ENCODE peak calls at places on chromosomes 1 and 21, in seven cellular contexts. N, O, R, A, P, F and X are unnamed samples.

GRCh38 chr1:98661544-98662353 is at the start of gene SNX7:
- DNase-seq in N (peak), O (peak), R (no peak), A (peak), P (peak), F (peak), X (peak)

GRCh38 chr1:38512789-38513188 is 346.8 kb downstream of the RRAGC start:
- DNase-seq in N (peak), O (no peak), R (no peak), A (no peak), P (no peak), F (no peak), X (no peak)

GRCh38 chr1:57949168-57949567 is 525.3 kb upstream of the DAB1 start:
- DNase-seq in N (no peak), O (no peak), R (no peak), A (no peak), P (no peak), F (no peak), X (no peak)

GRCh38 chr21:42031241-42031640 is 21.1 kb upstream of the ZBTB21 start:
- DNase-seq in N (no peak), O (no peak), R (no peak), A (no peak), P (no peak), F (no peak), X (no peak)

GRCh38 chr21:45381865-45382697 is 22.9 kb upstream of the COL18A1 start:
- DNase-seq in N (no peak), O (no peak), R (no peak), A (no peak), P (no peak), F (no peak), X (no peak)

GRCh38 chr1:51686450-51686849 is 69.6 kb downstream of the OSBPL9 start:
- DNase-seq in N (no peak), O (no peak), R (no peak), A (no peak), P (no peak), F (peak), X (no peak)

GRCh38 chr1:65955071-65955470 is 162.4 kb downstream of the PDE4B start:
- DNase-seq in N (no peak), O (peak), R (no peak), A (no peak), P (no peak), F (no peak), X (no peak)

GRCh38 chr1:173469656-173470055 is 7.5 kb upstream of the PRDX6 start:
- DNase-seq in N (no peak), O (no peak), R (no peak), A (no peak), P (no peak), F (no peak), X (no peak)

GRCh38 chr1:2526824-2527552 is 592 bp upstream of the PANK4 start:
- DNase-seq in N (peak), O (no peak), R (no peak), A (no peak), P (no peak), F (peak), X (no peak)

GRCh38 chr1:117122297-117123025 is 912 bp upstream of the TRIM45 start:
- DNase-seq in N (no peak), O (no peak), R (no peak), A (no peak), P (no peak), F (no peak), X (no peak)

GRCh38 chr1:22922640-22923039 is 50.0 kb downstream of the LACTBL1 start:
- DNase-seq in N (no peak), O (no peak), R (no peak), A (no peak), P (no peak), F (no peak), X (no peak)

GRCh38 chr1:205396972-205397616 is 24.8 kb downstream of the LEMD1 start:
- DNase-seq in N (peak), O (peak), R (no peak), A (peak), P (no peak), F (peak), X (no peak)

GRCh38 chr1:17870679-17871078 is 115.5 kb downstream of the ACTL8 start:
- DNase-seq in N (no peak), O (no peak), R (no peak), A (no peak), P (no peak), F (no peak), X (no peak)

GRCh38 chr1:117734403-117734802 is 128.6 kb downstream of the TENT5C start:
- DNase-seq in N (no peak), O (no peak), R (no peak), A (no peak), P (no peak), F (no peak), X (no peak)

GRCh38 chr1:221263831-221264767 is 384.9 kb downstream of the HLX start:
- DNase-seq in N (peak), O (peak), R (peak), A (peak), P (no peak), F (peak), X (peak)

GRCh38 chr1:7290971-7291970 is 479.8 kb upstream of the VAMP3 start:
- DNase-seq in N (no peak), O (no peak), R (no peak), A (no peak), P (no peak), F (no peak), X (no peak)

GRCh38 chr1:30882678-30883388 is 25.7 kb downstream of the SDC3 start:
- DNase-seq in N (no peak), O (no peak), R (no peak), A (no peak), P (no peak), F (no peak), X (no peak)

GRCh38 chr1:160211010-160211790 is 6.0 kb downstream of the PEA15 start:
- DNase-seq in N (no peak), O (no peak), R (no peak), A (no peak), P (no peak), F (no peak), X (no peak)

GRCh38 chr1:233394860-233395717 is 67.6 kb downstream of the MAP3K21 start:
- DNase-seq in N (peak), O (peak), R (peak), A (peak), P (no peak), F (peak), X (peak)

DNA sequence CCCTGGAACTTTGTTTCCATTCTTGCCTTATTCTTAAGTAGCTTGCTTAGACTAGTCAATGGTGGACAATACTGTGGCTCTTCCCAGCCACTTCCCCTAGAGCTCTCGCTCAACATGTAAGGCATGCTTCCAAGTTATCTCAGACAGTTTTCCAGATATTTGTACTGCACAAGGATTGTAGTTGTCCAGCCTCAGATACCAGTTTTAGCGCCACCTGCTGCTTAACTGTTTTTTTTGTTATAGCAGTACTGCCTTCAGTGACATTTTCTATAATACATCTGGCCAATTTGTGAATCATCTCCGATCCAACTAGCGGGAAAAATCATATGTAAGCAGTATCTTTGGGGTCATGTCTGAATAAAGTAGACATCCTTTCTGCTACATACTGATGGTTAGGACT is 346.7 kb upstream of the ADGRL4 start:
- DNase-seq in N (peak), O (peak), R (peak), A (peak), P (no peak), F (peak), X (no peak)
- TF ChIP-seq CTCF in N (peak), O (peak), R (peak), A (peak), P (no peak), F (peak), X (peak)

GRCh38 chr1:169882039-169882511 is 11.6 kb downstream of the SCYL3 start:
- DNase-seq in N (no peak), O (no peak), R (no peak), A (no peak), P (no peak), F (no peak), X (no peak)

GRCh38 chr1:169885207-169885606 is 8.5 kb downstream of the SCYL3 start:
- DNase-seq in N (no peak), O (no peak), R (no peak), A (no peak), P (no peak), F (peak), X (no peak)

GRCh38 chr1:169886422-169886821 is 7.3 kb downstream of the SCYL3 start:
- DNase-seq in N (no peak), O (no peak), R (no peak), A (no peak), P (no peak), F (no peak), X (no peak)

GRCh38 chr1:169886931-169887330 is 6.8 kb downstream of the SCYL3 start:
- DNase-seq in N (no peak), O (no peak), R (no peak), A (no peak), P (no peak), F (no peak), X (no peak)

DNA sequence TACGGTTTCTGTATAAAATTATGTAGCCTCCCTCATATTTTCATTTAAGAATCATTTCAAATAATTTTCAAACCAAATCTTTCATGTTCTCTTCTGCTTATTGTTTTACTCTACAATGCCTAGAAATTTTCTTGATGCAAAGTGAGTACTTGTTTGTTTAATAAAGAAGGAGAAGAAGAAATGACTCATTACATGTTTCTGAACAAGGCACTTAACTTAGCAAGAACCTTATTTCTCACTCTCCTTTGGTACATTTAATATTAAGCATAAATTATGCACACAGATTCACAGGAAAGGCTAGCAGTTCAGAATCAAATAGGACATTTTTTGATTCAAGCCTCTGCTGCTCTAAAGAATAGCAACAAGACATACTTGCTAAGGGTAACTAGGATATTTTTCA is 9.1 kb downstream of the SCYL3 start:
- DNase-seq in N (no peak), O (no peak), R (no peak), A (no peak), P (no peak), F (peak), X (no peak)
- TF ChIP-seq CTCF in N (no peak), O (no peak), R (no peak), A (no peak), P (no peak), F (no peak), X (no peak)

DNA sequence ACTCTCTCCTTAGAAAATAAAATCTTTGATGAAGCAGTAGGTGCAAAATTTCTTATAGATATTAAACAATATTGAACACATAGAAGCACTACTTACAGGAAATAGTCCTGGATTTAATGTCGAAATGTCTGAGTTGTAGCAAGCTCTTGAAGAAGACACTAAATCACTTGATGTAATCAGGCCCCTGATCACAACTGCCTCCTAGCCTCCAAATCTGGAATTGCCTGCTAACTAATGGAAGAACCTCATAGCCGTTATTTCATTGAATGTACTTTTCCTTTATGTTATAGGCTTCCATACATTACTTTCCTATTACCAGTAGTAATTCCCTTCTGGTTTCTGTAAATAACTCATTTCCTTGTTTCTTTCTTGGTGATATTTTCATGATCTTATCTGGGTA is 675.7 kb upstream of the CHRM3 start:
- DNase-seq in N (no peak), O (no peak), R (no peak), A (no peak), P (no peak), F (no peak), X (no peak)
- TF ChIP-seq CTCF in N (no peak), O (no peak), R (no peak), A (no peak), P (no peak), F (peak), X (no peak)

GRCh38 chr1:171467626-171468025 is 17.7 kb upstream of the PRRC2C start:
- DNase-seq in N (no peak), O (no peak), R (no peak), A (no peak), P (no peak), F (no peak), X (no peak)
- TF ChIP-seq CTCF in N (no peak), O (no peak), R (no peak), A (no peak), P (no peak), F (no peak), X (no peak)

DNA sequence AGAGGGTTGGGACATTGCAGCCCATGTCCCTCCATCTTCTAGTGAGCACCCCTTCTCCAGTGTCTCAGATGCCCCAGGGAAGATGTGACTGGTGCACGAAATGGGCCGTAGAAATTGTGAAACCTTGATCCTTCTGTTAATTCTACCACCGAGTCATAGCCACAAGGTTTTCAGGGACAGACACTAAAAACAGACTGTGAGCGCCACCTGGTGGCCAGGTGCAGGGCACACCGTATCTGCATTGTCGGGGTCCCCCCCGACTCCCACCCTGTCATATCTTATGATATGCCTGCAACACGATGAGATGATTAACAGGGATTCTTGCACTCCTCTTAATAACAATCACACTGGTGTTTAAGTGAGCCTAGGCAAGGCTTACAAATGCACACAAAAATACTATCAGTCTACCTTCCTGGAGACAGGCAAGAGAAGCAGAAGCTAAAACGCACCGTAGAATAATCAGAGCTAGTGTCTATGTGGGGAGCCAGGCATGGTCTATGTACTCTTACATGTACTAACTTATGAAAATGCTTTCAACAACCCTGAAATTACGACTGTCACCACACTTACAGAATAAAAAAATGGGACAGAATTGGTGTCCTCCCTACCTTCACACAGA is 57.8 kb downstream of the FHAD1 start:
- DNase-seq in N (peak), O (peak), R (no peak), A (peak), P (no peak), F (peak), X (no peak)
- TF ChIP-seq CTCF in N (peak), O (peak), R (peak), A (peak), P (peak), F (peak), X (peak)

DNA sequence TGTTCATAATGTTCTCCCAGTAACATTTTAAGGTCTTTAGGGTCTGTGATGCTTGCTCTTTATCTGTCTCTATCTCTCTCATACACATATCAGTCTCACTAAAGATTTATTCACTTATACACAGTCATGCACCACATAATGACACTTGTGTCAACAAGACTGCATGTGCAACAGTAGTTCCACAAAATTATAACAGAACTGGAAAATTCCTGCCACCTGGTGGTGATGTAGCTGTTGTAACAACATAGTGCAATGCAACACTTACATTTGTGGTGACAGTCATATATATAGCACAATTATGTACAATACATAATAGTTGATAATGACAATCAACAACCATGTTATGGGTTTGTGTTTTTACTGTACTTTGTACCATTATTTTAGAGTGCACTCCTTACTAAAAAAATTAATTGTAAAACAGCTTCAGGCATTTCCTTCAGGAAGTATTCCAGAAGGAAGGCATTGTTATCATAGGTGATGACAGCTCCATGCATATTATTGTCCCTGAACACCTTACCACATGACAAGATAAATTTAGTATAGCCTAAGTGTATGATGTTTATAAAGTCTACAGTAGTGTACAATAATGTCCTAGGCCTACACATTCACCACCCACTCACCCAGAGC is 8.1 kb downstream of the TDRD5 start:
- DNase-seq in N (peak), O (peak), R (no peak), A (no peak), P (no peak), F (peak), X (no peak)
- TF ChIP-seq CTCF in N (peak), O (peak), R (peak), A (peak), P (no peak), F (peak), X (peak)

DNA sequence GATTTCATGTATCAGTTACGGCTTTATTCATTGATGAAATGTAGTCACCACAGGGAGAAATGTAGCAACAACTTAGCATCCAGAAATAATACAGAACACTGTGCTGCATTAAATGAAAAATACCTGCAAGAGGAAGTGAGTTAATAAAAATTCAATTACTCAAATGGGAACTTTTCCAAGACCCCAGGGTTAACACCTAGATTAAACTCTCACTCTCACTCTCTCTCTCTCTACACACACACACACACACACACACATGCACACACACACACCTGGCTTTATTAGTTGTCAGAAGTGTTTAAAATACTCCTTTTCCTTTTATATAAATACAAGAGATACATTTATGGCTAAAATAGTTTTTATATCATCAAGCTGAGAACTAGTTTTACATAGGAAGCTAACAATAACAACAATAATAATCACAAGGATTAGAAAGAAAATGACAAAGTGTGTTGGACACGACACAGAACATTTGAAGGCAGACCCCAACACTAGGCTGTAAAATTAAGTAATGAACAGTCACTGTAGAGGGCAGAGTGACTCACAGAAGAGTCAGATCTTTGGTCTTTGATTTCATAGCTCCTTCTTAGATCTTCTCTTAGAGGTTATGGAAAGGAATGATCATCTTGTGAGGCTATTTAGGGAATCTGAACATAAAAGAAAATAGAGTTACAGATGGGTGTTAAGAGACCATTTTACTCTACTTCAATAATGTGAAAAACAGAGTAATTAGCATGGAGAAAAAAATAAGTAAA is 1266.0 kb upstream of the ADGRL2 start:
- DNase-seq in N (no peak), O (peak), R (no peak), A (no peak), P (no peak), F (no peak), X (no peak)
- TF ChIP-seq CTCF in N (no peak), O (no peak), R (no peak), A (no peak), P (no peak), F (no peak), X (no peak)